ENCODE peak calls at places on chromosomes 12 and 14, in nine cellular contexts. One of them, this sample, is unnamed.

GRCh38 chr14:28308727-28309126 is 457.9 kb upstream of the FOXG1 start:
- DNase-seq in RCC 7860: no peak
- DNase-seq in NCI-H2081: no peak
- DNase-seq in stimulated activated CD8-positive, alpha-beta memory T cell treated with anti-CD3 and anti-CD28 coated beads, Interleukin-15, amount 100 ng/mL, for 1 hour: no peak
- DNase-seq in kidney tubule cell: peak
- DNase-seq in stimulated activated CD4-positive, alpha-beta T cell treated with anti-CD3 and anti-CD28 coated beads, Interleukin-4, amount 100 ng/mL, for 1 hour: no peak
- DNase-seq in NCI-H1092 treated with DMSO at 0.1 percent for 48 hours: no peak
- DNase-seq in cerebellar nuclear complex: no peak
- DNase-seq in SIG-M5: no peak
- DNase-seq in this sample: no peak

GRCh38 chr14:54935958-54936357 is 33.3 kb upstream of the GCH1 start:
- DNase-seq in stimulated activated CD4-positive, alpha-beta T cell treated with anti-CD3 and anti-CD28 coated beads, Interleukin-4, amount 100 ng/mL, for 1 hour: no peak
- DNase-seq in NCI-H1092 treated with DMSO at 0.1 percent for 48 hours: no peak
- DNase-seq in kidney tubule cell: no peak
- DNase-seq in NCI-H2081: no peak
- DNase-seq in SIG-M5: no peak
- DNase-seq in cerebellar nuclear complex: no peak
- DNase-seq in RCC 7860: no peak
- DNase-seq in stimulated activated CD8-positive, alpha-beta memory T cell treated with anti-CD3 and anti-CD28 coated beads, Interleukin-15, amount 100 ng/mL, for 1 hour: no peak
- DNase-seq in this sample: no peak

GRCh38 chr14:102055181-102055901 is 31.5 kb downstream of the HSP90AA1 start:
- DNase-seq in cerebellar nuclear complex: no peak
- DNase-seq in SIG-M5: no peak
- DNase-seq in stimulated activated CD8-positive, alpha-beta memory T cell treated with anti-CD3 and anti-CD28 coated beads, Interleukin-15, amount 100 ng/mL, for 1 hour: no peak
- DNase-seq in kidney tubule cell: peak
- DNase-seq in RCC 7860: no peak
- DNase-seq in stimulated activated CD4-positive, alpha-beta T cell treated with anti-CD3 and anti-CD28 coated beads, Interleukin-4, amount 100 ng/mL, for 1 hour: no peak
- DNase-seq in NCI-H2081: no peak
- DNase-seq in NCI-H1092 treated with DMSO at 0.1 percent for 48 hours: no peak
- DNase-seq in this sample: no peak

GRCh38 chr12:30862486-30862885 is 64.1 kb upstream of the TSPAN11 start:
- DNase-seq in SIG-M5: no peak
- DNase-seq in RCC 7860: no peak
- DNase-seq in cerebellar nuclear complex: no peak
- DNase-seq in NCI-H1092 treated with DMSO at 0.1 percent for 48 hours: peak
- DNase-seq in stimulated activated CD4-positive, alpha-beta T cell treated with anti-CD3 and anti-CD28 coated beads, Interleukin-4, amount 100 ng/mL, for 1 hour: no peak
- DNase-seq in stimulated activated CD8-positive, alpha-beta memory T cell treated with anti-CD3 and anti-CD28 coated beads, Interleukin-15, amount 100 ng/mL, for 1 hour: no peak
- DNase-seq in kidney tubule cell: peak
- DNase-seq in NCI-H2081: peak
- DNase-seq in this sample: no peak

GRCh38 chr14:72782817-72783216 is 111.1 kb downstream of the DPF3 start:
- DNase-seq in NCI-H2081: no peak
- DNase-seq in NCI-H1092 treated with DMSO at 0.1 percent for 48 hours: no peak
- DNase-seq in cerebellar nuclear complex: no peak
- DNase-seq in kidney tubule cell: no peak
- DNase-seq in RCC 7860: no peak
- DNase-seq in SIG-M5: no peak
- DNase-seq in stimulated activated CD4-positive, alpha-beta T cell treated with anti-CD3 and anti-CD28 coated beads, Interleukin-4, amount 100 ng/mL, for 1 hour: no peak
- DNase-seq in stimulated activated CD8-positive, alpha-beta memory T cell treated with anti-CD3 and anti-CD28 coated beads, Interleukin-15, amount 100 ng/mL, for 1 hour: no peak
- DNase-seq in this sample: no peak

GRCh38 chr12:4227046-4227445 is 46.5 kb upstream of the CCND2 start:
- DNase-seq in stimulated activated CD8-positive, alpha-beta memory T cell treated with anti-CD3 and anti-CD28 coated beads, Interleukin-15, amount 100 ng/mL, for 1 hour: no peak
- DNase-seq in kidney tubule cell: no peak
- DNase-seq in stimulated activated CD4-positive, alpha-beta T cell treated with anti-CD3 and anti-CD28 coated beads, Interleukin-4, amount 100 ng/mL, for 1 hour: no peak
- DNase-seq in SIG-M5: no peak
- DNase-seq in NCI-H2081: no peak
- DNase-seq in RCC 7860: no peak
- DNase-seq in NCI-H1092 treated with DMSO at 0.1 percent for 48 hours: no peak
- DNase-seq in cerebellar nuclear complex: no peak
- DNase-seq in this sample: no peak

GRCh38 chr12:109760031-109760929 is 46.7 kb downstream of the FAM222A start:
- DNase-seq in cerebellar nuclear complex: no peak
- DNase-seq in NCI-H2081: no peak
- DNase-seq in NCI-H1092 treated with DMSO at 0.1 percent for 48 hours: peak
- DNase-seq in stimulated activated CD8-positive, alpha-beta memory T cell treated with anti-CD3 and anti-CD28 coated beads, Interleukin-15, amount 100 ng/mL, for 1 hour: no peak
- DNase-seq in kidney tubule cell: no peak
- DNase-seq in SIG-M5: no peak
- DNase-seq in stimulated activated CD4-positive, alpha-beta T cell treated with anti-CD3 and anti-CD28 coated beads, Interleukin-4, amount 100 ng/mL, for 1 hour: no peak
- DNase-seq in RCC 7860: no peak
- DNase-seq in this sample: no peak

GRCh38 chr12:120990487-120991055 is 12.2 kb downstream of the HNF1A start:
- DNase-seq in cerebellar nuclear complex: no peak
- DNase-seq in NCI-H2081: no peak
- DNase-seq in SIG-M5: no peak
- DNase-seq in kidney tubule cell: no peak
- DNase-seq in NCI-H1092 treated with DMSO at 0.1 percent for 48 hours: no peak
- DNase-seq in stimulated activated CD8-positive, alpha-beta memory T cell treated with anti-CD3 and anti-CD28 coated beads, Interleukin-15, amount 100 ng/mL, for 1 hour: no peak
- DNase-seq in RCC 7860: no peak
- DNase-seq in stimulated activated CD4-positive, alpha-beta T cell treated with anti-CD3 and anti-CD28 coated beads, Interleukin-4, amount 100 ng/mL, for 1 hour: no peak
- DNase-seq in this sample: no peak

GRCh38 chr14:96792581-96792980 is 4.6 kb upstream of the VRK1 start:
- DNase-seq in kidney tubule cell: peak
- DNase-seq in cerebellar nuclear complex: no peak
- DNase-seq in RCC 7860: no peak
- DNase-seq in SIG-M5: no peak
- DNase-seq in stimulated activated CD8-positive, alpha-beta memory T cell treated with anti-CD3 and anti-CD28 coated beads, Interleukin-15, amount 100 ng/mL, for 1 hour: no peak
- DNase-seq in NCI-H1092 treated with DMSO at 0.1 percent for 48 hours: no peak
- DNase-seq in stimulated activated CD4-positive, alpha-beta T cell treated with anti-CD3 and anti-CD28 coated beads, Interleukin-4, amount 100 ng/mL, for 1 hour: no peak
- DNase-seq in NCI-H2081: no peak
- DNase-seq in this sample: no peak

GRCh38 chr12:123983822-123984485 is 10.9 kb downstream of the ZNF664 start:
- DNase-seq in cerebellar nuclear complex: no peak
- DNase-seq in kidney tubule cell: peak
- DNase-seq in stimulated activated CD4-positive, alpha-beta T cell treated with anti-CD3 and anti-CD28 coated beads, Interleukin-4, amount 100 ng/mL, for 1 hour: peak
- DNase-seq in SIG-M5: peak
- DNase-seq in stimulated activated CD8-positive, alpha-beta memory T cell treated with anti-CD3 and anti-CD28 coated beads, Interleukin-15, amount 100 ng/mL, for 1 hour: no peak
- DNase-seq in NCI-H1092 treated with DMSO at 0.1 percent for 48 hours: peak
- DNase-seq in NCI-H2081: peak
- DNase-seq in RCC 7860: peak
- DNase-seq in this sample: peak

GRCh38 chr14:21044106-21044618 is 2.0 kb downstream of the RNASE7 start:
- DNase-seq in RCC 7860: no peak
- DNase-seq in NCI-H1092 treated with DMSO at 0.1 percent for 48 hours: peak
- DNase-seq in kidney tubule cell: no peak
- DNase-seq in stimulated activated CD4-positive, alpha-beta T cell treated with anti-CD3 and anti-CD28 coated beads, Interleukin-4, amount 100 ng/mL, for 1 hour: no peak
- DNase-seq in NCI-H2081: no peak
- DNase-seq in cerebellar nuclear complex: no peak
- DNase-seq in SIG-M5: no peak
- DNase-seq in stimulated activated CD8-positive, alpha-beta memory T cell treated with anti-CD3 and anti-CD28 coated beads, Interleukin-15, amount 100 ng/mL, for 1 hour: no peak
- DNase-seq in this sample: no peak

GRCh38 chr12:11014234-11014633 is 8.2 kb downstream of the TAS2R19 start:
- DNase-seq in stimulated activated CD4-positive, alpha-beta T cell treated with anti-CD3 and anti-CD28 coated beads, Interleukin-4, amount 100 ng/mL, for 1 hour: no peak
- DNase-seq in kidney tubule cell: peak
- DNase-seq in NCI-H2081: no peak
- DNase-seq in cerebellar nuclear complex: no peak
- DNase-seq in SIG-M5: no peak
- DNase-seq in NCI-H1092 treated with DMSO at 0.1 percent for 48 hours: no peak
- DNase-seq in RCC 7860: no peak
- DNase-seq in stimulated activated CD8-positive, alpha-beta memory T cell treated with anti-CD3 and anti-CD28 coated beads, Interleukin-15, amount 100 ng/mL, for 1 hour: no peak
- DNase-seq in this sample: no peak

GRCh38 chr14:87901196-87901595 is 91.8 kb downstream of the GALC start:
- DNase-seq in NCI-H2081: no peak
- DNase-seq in kidney tubule cell: no peak
- DNase-seq in cerebellar nuclear complex: no peak
- DNase-seq in RCC 7860: no peak
- DNase-seq in stimulated activated CD4-positive, alpha-beta T cell treated with anti-CD3 and anti-CD28 coated beads, Interleukin-4, amount 100 ng/mL, for 1 hour: no peak
- DNase-seq in stimulated activated CD8-positive, alpha-beta memory T cell treated with anti-CD3 and anti-CD28 coated beads, Interleukin-15, amount 100 ng/mL, for 1 hour: no peak
- DNase-seq in NCI-H1092 treated with DMSO at 0.1 percent for 48 hours: no peak
- DNase-seq in SIG-M5: no peak
- DNase-seq in this sample: no peak

GRCh38 chr14:64388533-64389243 is 535 bp downstream of the MTHFD1 start:
- DNase-seq in cerebellar nuclear complex: no peak
- DNase-seq in RCC 7860: peak
- DNase-seq in kidney tubule cell: peak
- DNase-seq in SIG-M5: no peak
- DNase-seq in stimulated activated CD8-positive, alpha-beta memory T cell treated with anti-CD3 and anti-CD28 coated beads, Interleukin-15, amount 100 ng/mL, for 1 hour: peak
- DNase-seq in NCI-H1092 treated with DMSO at 0.1 percent for 48 hours: peak
- DNase-seq in stimulated activated CD4-positive, alpha-beta T cell treated with anti-CD3 and anti-CD28 coated beads, Interleukin-4, amount 100 ng/mL, for 1 hour: peak
- DNase-seq in NCI-H2081: no peak
- DNase-seq in this sample: no peak

GRCh38 chr12:104535383-104535782 is 78.6 kb downstream of the CHST11 start:
- DNase-seq in NCI-H2081: no peak
- DNase-seq in kidney tubule cell: no peak
- DNase-seq in cerebellar nuclear complex: no peak
- DNase-seq in stimulated activated CD8-positive, alpha-beta memory T cell treated with anti-CD3 and anti-CD28 coated beads, Interleukin-15, amount 100 ng/mL, for 1 hour: no peak
- DNase-seq in NCI-H1092 treated with DMSO at 0.1 percent for 48 hours: no peak
- DNase-seq in stimulated activated CD4-positive, alpha-beta T cell treated with anti-CD3 and anti-CD28 coated beads, Interleukin-4, amount 100 ng/mL, for 1 hour: no peak
- DNase-seq in RCC 7860: no peak
- DNase-seq in SIG-M5: no peak
- DNase-seq in this sample: no peak

GRCh38 chr12:21775130-21775920 is 819 bp upstream of the KCNJ8 start:
- DNase-seq in stimulated activated CD8-positive, alpha-beta memory T cell treated with anti-CD3 and anti-CD28 coated beads, Interleukin-15, amount 100 ng/mL, for 1 hour: no peak
- DNase-seq in NCI-H1092 treated with DMSO at 0.1 percent for 48 hours: no peak
- DNase-seq in cerebellar nuclear complex: no peak
- DNase-seq in NCI-H2081: no peak
- DNase-seq in RCC 7860: no peak
- DNase-seq in SIG-M5: no peak
- DNase-seq in stimulated activated CD4-positive, alpha-beta T cell treated with anti-CD3 and anti-CD28 coated beads, Interleukin-4, amount 100 ng/mL, for 1 hour: no peak
- DNase-seq in kidney tubule cell: no peak
- DNase-seq in this sample: no peak

GRCh38 chr14:104112609-104113571 is 25.5 kb upstream of the KIF26A start:
- DNase-seq in stimulated activated CD8-positive, alpha-beta memory T cell treated with anti-CD3 and anti-CD28 coated beads, Interleukin-15, amount 100 ng/mL, for 1 hour: no peak
- DNase-seq in NCI-H2081: no peak
- DNase-seq in NCI-H1092 treated with DMSO at 0.1 percent for 48 hours: no peak
- DNase-seq in stimulated activated CD4-positive, alpha-beta T cell treated with anti-CD3 and anti-CD28 coated beads, Interleukin-4, amount 100 ng/mL, for 1 hour: peak
- DNase-seq in SIG-M5: no peak
- DNase-seq in RCC 7860: no peak
- DNase-seq in kidney tubule cell: no peak
- DNase-seq in cerebellar nuclear complex: no peak
- DNase-seq in this sample: no peak

GRCh38 chr12:108649668-108650067 is 16.0 kb upstream of the SELPLG start:
- DNase-seq in kidney tubule cell: peak
- DNase-seq in NCI-H2081: no peak
- DNase-seq in cerebellar nuclear complex: peak
- DNase-seq in RCC 7860: peak
- DNase-seq in SIG-M5: no peak
- DNase-seq in NCI-H1092 treated with DMSO at 0.1 percent for 48 hours: no peak
- DNase-seq in stimulated activated CD4-positive, alpha-beta T cell treated with anti-CD3 and anti-CD28 coated beads, Interleukin-4, amount 100 ng/mL, for 1 hour: no peak
- DNase-seq in stimulated activated CD8-positive, alpha-beta memory T cell treated with anti-CD3 and anti-CD28 coated beads, Interleukin-15, amount 100 ng/mL, for 1 hour: no peak
- DNase-seq in this sample: no peak

GRCh38 chr12:116933101-116933500 is 22.4 kb downstream of the FBXW8 start:
- DNase-seq in SIG-M5: no peak
- DNase-seq in stimulated activated CD4-positive, alpha-beta T cell treated with anti-CD3 and anti-CD28 coated beads, Interleukin-4, amount 100 ng/mL, for 1 hour: no peak
- DNase-seq in NCI-H1092 treated with DMSO at 0.1 percent for 48 hours: peak
- DNase-seq in kidney tubule cell: no peak
- DNase-seq in cerebellar nuclear complex: no peak
- DNase-seq in RCC 7860: no peak
- DNase-seq in stimulated activated CD8-positive, alpha-beta memory T cell treated with anti-CD3 and anti-CD28 coated beads, Interleukin-15, amount 100 ng/mL, for 1 hour: no peak
- DNase-seq in NCI-H2081: no peak
- DNase-seq in this sample: no peak

GRCh38 chr14:55416866-55417265 is 5.2 kb upstream of the ATG14 start:
- DNase-seq in cerebellar nuclear complex: no peak
- DNase-seq in kidney tubule cell: peak
- DNase-seq in NCI-H1092 treated with DMSO at 0.1 percent for 48 hours: no peak
- DNase-seq in stimulated activated CD4-positive, alpha-beta T cell treated with anti-CD3 and anti-CD28 coated beads, Interleukin-4, amount 100 ng/mL, for 1 hour: peak
- DNase-seq in stimulated activated CD8-positive, alpha-beta memory T cell treated with anti-CD3 and anti-CD28 coated beads, Interleukin-15, amount 100 ng/mL, for 1 hour: no peak
- DNase-seq in NCI-H2081: peak
- DNase-seq in SIG-M5: no peak
- DNase-seq in RCC 7860: no peak
- DNase-seq in this sample: no peak

GRCh38 chr12:65830305-65830704 is 6.0 kb downstream of the HMGA2 start:
- DNase-seq in SIG-M5: no peak
- DNase-seq in cerebellar nuclear complex: no peak
- DNase-seq in RCC 7860: no peak
- DNase-seq in kidney tubule cell: no peak
- DNase-seq in NCI-H1092 treated with DMSO at 0.1 percent for 48 hours: no peak
- DNase-seq in NCI-H2081: no peak
- DNase-seq in stimulated activated CD4-positive, alpha-beta T cell treated with anti-CD3 and anti-CD28 coated beads, Interleukin-4, amount 100 ng/mL, for 1 hour: no peak
- DNase-seq in stimulated activated CD8-positive, alpha-beta memory T cell treated with anti-CD3 and anti-CD28 coated beads, Interleukin-15, amount 100 ng/mL, for 1 hour: no peak
- DNase-seq in this sample: no peak

GRCh38 chr12:56632701-56633464 is 2.8 kb upstream of the BAZ2A start:
- DNase-seq in NCI-H1092 treated with DMSO at 0.1 percent for 48 hours: no peak
- DNase-seq in stimulated activated CD8-positive, alpha-beta memory T cell treated with anti-CD3 and anti-CD28 coated beads, Interleukin-15, amount 100 ng/mL, for 1 hour: no peak
- DNase-seq in SIG-M5: no peak
- DNase-seq in RCC 7860: no peak
- DNase-seq in NCI-H2081: no peak
- DNase-seq in stimulated activated CD4-positive, alpha-beta T cell treated with anti-CD3 and anti-CD28 coated beads, Interleukin-4, amount 100 ng/mL, for 1 hour: no peak
- DNase-seq in cerebellar nuclear complex: no peak
- DNase-seq in kidney tubule cell: no peak
- DNase-seq in this sample: no peak

GRCh38 chr12:100557357-100557756 is 16.1 kb upstream of the GAS2L3 start:
- DNase-seq in stimulated activated CD8-positive, alpha-beta memory T cell treated with anti-CD3 and anti-CD28 coated beads, Interleukin-15, amount 100 ng/mL, for 1 hour: no peak
- DNase-seq in RCC 7860: no peak
- DNase-seq in cerebellar nuclear complex: no peak
- DNase-seq in kidney tubule cell: no peak
- DNase-seq in NCI-H2081: no peak
- DNase-seq in SIG-M5: no peak
- DNase-seq in stimulated activated CD4-positive, alpha-beta T cell treated with anti-CD3 and anti-CD28 coated beads, Interleukin-4, amount 100 ng/mL, for 1 hour: no peak
- DNase-seq in NCI-H1092 treated with DMSO at 0.1 percent for 48 hours: no peak
- DNase-seq in this sample: no peak

GRCh38 chr14:24408764-24409163 is 10.0 kb downstream of the NYNRIN start:
- DNase-seq in NCI-H1092 treated with DMSO at 0.1 percent for 48 hours: peak
- DNase-seq in stimulated activated CD8-positive, alpha-beta memory T cell treated with anti-CD3 and anti-CD28 coated beads, Interleukin-15, amount 100 ng/mL, for 1 hour: no peak
- DNase-seq in stimulated activated CD4-positive, alpha-beta T cell treated with anti-CD3 and anti-CD28 coated beads, Interleukin-4, amount 100 ng/mL, for 1 hour: no peak
- DNase-seq in cerebellar nuclear complex: no peak
- DNase-seq in RCC 7860: no peak
- DNase-seq in NCI-H2081: no peak
- DNase-seq in kidney tubule cell: no peak
- DNase-seq in SIG-M5: no peak
- DNase-seq in this sample: no peak

GRCh38 chr14:50501642-50502041 is 30.7 kb downstream of the MAP4K5 start:
- DNase-seq in stimulated activated CD4-positive, alpha-beta T cell treated with anti-CD3 and anti-CD28 coated beads, Interleukin-4, amount 100 ng/mL, for 1 hour: no peak
- DNase-seq in SIG-M5: no peak
- DNase-seq in stimulated activated CD8-positive, alpha-beta memory T cell treated with anti-CD3 and anti-CD28 coated beads, Interleukin-15, amount 100 ng/mL, for 1 hour: no peak
- DNase-seq in NCI-H2081: no peak
- DNase-seq in kidney tubule cell: peak
- DNase-seq in cerebellar nuclear complex: no peak
- DNase-seq in NCI-H1092 treated with DMSO at 0.1 percent for 48 hours: no peak
- DNase-seq in RCC 7860: peak
- DNase-seq in this sample: no peak

GRCh38 chr12:100279612-100280244 is 12.8 kb downstream of the SCYL2 start:
- DNase-seq in RCC 7860: no peak
- DNase-seq in NCI-H1092 treated with DMSO at 0.1 percent for 48 hours: no peak
- DNase-seq in stimulated activated CD4-positive, alpha-beta T cell treated with anti-CD3 and anti-CD28 coated beads, Interleukin-4, amount 100 ng/mL, for 1 hour: no peak
- DNase-seq in kidney tubule cell: peak
- DNase-seq in SIG-M5: no peak
- DNase-seq in stimulated activated CD8-positive, alpha-beta memory T cell treated with anti-CD3 and anti-CD28 coated beads, Interleukin-15, amount 100 ng/mL, for 1 hour: no peak
- DNase-seq in cerebellar nuclear complex: no peak
- DNase-seq in NCI-H2081: no peak
- DNase-seq in this sample: no peak